ENCODE peak calls at places on chromosomes 12 and 14, in four cellular contexts. J, I, L and E are unnamed samples.

GRCh38 chr12:59595097-59595496 is 732 bp upstream of the SLC16A7 start:
- DNase-seq in I (no peak), J (no peak), L (no peak), E (no peak)

GRCh38 chr12:57899010-57899662 is 42.2 kb upstream of the ATP23 start:
- DNase-seq in L (peak), J (no peak), I (no peak), E (no peak)

GRCh38 chr12:95548056-95548538 is 3.2 kb downstream of the USP44 start:
- DNase-seq in I (no peak), J (no peak), L (no peak), E (no peak)

GRCh38 chr12:58529897-58530296 is 390.4 kb downstream of the LRIG3 start:
- DNase-seq in J (no peak), L (peak), I (no peak), E (peak)

GRCh38 chr14:104518659-104519350 is 60.8 kb upstream of the C14orf180 start:
- DNase-seq in I (peak), L (no peak), J (no peak), E (no peak)

GRCh38 chr12:56687225-56688128 is 607 bp downstream of the PTGES3 start:
- DNase-seq in L (no peak), J (no peak), I (peak), E (peak)

GRCh38 chr12:1632702-1633101 is 3.7 kb downstream of the WNT5B start:
- DNase-seq in J (no peak), L (no peak), I (no peak), E (no peak)

GRCh38 chr12:49868449-49868848 is 25.5 kb upstream of the BCDIN3D start:
- DNase-seq in I (no peak), J (no peak), L (no peak), E (peak)

GRCh38 chr12:55684761-55685370 is 22.8 kb downstream of the ITGA7 start:
- DNase-seq in J (no peak), I (peak), L (no peak), E (no peak)

GRCh38 chr12:69196302-69197288 is 42.8 kb upstream of the CPSF6 start:
- DNase-seq in I (no peak), J (no peak), L (peak), E (no peak)

GRCh38 chr12:132597333-132598283 is 12.8 kb downstream of the LRCOL1 start:
- DNase-seq in J (no peak), L (peak), I (peak), E (no peak)

DNA sequence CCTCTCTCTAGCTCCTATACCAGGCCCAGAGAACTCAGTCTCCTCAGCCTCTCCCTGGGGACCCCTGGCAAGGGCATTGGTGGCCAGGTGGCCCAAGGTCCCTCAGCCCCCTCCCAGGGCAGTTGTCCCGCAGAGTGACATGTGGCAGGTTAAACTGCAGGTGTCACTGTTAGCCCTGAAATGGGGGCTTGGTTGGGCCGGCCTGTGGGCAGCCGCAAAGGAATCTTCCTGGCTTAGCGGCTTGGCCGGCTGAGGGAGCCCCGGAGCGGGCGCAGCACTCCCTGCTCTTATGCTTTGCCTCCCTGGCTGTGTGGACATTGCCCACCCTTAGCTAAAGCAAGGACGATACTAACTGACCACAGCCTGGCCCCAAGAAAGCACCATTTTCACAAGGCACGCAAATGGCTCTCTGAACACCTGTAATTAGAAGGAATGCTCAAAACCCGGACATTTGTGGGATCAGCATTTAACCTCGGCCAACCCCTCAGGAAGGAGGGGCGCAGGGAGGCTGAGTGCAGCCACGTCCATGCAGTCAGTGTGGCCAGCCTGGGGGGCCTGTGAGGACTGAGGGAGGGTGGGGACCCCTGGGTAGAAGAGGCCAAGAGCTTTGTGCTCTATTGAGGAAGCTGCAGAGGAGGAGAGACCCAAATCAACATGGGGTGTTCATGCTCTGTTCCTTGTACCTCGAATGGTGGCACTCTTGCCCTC is 82.2 kb downstream of the PAPOLA start:
- DNase-seq in J (no peak), I (peak), L (no peak), E (peak)
- TF ChIP-seq CTCF in J (peak), I (no peak), L (no peak), E (no peak)

GRCh38 chr12:10128687-10129086 is 1.3 kb downstream of the CLEC7A start:
- DNase-seq in J (no peak), I (no peak), L (no peak), E (no peak)

GRCh38 chr12:10132971-10133370 is 3.0 kb upstream of the CLEC7A start:
- DNase-seq in I (no peak), J (no peak), L (no peak), E (no peak)

GRCh38 chr12:10131101-10131632 is 1.2 kb upstream of the CLEC7A start:
- DNase-seq in I (no peak), J (no peak), L (no peak), E (no peak)

GRCh38 chr12:10126401-10126800 is 3.6 kb downstream of the CLEC7A start:
- DNase-seq in I (no peak), L (no peak), J (no peak), E (no peak)

GRCh38 chr12:10130042-10130441 is at the start of gene CLEC7A:
- DNase-seq in I (no peak), L (no peak), J (no peak), E (no peak)
- TF ChIP-seq POLR2A in I (no peak), L (no peak), J (no peak), E (no peak)

GRCh38 chr12:123232807-123233504 is at the start of the genes MPHOSPH9 and MTRFR:
- DNase-seq in L (peak), J (peak), I (peak), E (peak)
- TF ChIP-seq CTCF in L (no peak), J (peak), I (no peak), E (no peak)

DNA sequence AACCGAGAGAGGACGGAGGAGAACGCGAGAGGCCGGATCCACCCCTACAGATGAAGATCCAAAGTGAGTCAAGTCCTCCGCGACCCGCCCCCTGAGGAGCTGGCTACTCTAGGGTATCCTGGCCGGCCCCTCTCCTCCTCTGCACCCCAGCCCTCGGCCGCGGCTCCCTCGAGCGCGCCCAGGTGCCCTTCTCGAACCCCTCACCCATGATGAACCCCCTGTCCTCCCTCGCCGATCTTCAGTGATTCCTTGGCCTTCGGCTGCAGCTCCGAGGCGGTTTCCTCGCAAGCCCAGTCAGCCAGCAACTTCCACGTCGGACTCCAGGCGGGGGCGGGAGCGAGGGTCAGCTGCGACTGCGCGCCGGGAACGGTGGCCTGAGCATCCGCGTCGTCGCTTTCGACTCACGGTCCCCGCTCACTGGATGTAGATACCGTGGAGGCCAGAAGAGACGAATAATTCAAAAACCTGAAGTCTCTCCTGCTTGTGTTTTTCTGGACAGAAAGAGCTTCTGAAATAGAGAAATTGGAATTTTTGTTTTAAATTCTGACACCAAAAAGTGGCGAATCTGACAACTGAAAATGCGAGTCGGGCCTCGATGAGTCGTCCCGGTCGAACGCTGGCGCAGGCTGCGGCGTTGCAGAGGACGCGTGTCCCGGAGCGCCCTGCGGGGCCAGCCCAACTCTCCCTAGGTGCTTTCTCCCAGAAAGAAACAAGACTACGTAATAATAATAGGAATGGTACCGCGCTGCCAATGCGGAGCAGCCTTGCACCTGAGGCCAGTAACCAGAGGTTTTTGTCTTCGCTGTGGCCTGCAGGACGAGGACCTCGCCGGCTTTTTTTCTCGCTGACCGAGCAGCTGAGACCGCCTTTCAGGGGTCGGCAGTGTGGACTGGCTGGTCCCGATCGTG is at the start of gene ARL1:
- DNase-seq in I (peak), L (peak), J (peak), E (peak)
- TF ChIP-seq POLR2A in I (no peak), L (peak), J (no peak), E (no peak)

DNA sequence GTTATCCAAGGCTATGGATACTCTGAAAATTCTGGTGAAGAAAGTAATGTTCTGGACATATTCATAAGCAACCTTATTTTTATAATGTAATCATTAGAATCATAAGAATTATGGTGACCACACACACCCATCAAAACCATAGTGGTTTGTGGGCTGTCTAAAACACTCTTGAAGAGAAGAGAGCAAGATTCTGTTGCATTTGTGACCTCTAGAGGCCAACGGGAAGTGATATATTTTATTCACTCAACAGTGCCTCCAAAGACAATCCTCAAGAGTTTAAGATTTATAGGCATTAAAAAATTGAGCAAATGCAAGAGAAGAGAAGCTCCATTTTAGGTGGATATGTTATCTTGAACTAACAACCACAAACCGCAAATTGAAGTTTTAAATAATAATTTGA is 68.5 kb upstream of the LGR5 start:
- DNase-seq in I (no peak), L (no peak), J (no peak), E (no peak)
- TF ChIP-seq CTCF in I (no peak), L (no peak), J (no peak), E (no peak)

GRCh38 chr12:13000935-13001724 is 1.1 kb upstream of the HEBP1 start:
- DNase-seq in J (peak), L (peak), I (peak), E (peak)

GRCh38 chr12:13000616-13000934 is 510 bp upstream of the HEBP1 start:
- DNase-seq in L (no peak), J (no peak), I (no peak), E (no peak)

GRCh38 chr12:13001725-13002040 is 1.6 kb upstream of the HEBP1 start:
- DNase-seq in I (no peak), J (no peak), L (no peak), E (no peak)

GRCh38 chr12:12999276-12999958 is 648 bp downstream of the HEBP1 start:
- DNase-seq in J (no peak), L (no peak), I (no peak), E (no peak)

GRCh38 chr12:12999959-13000615 is at the start of gene HEBP1:
- DNase-seq in I (peak), J (peak), L (peak), E (peak)
- TF ChIP-seq POLR2A in I (no peak), J (peak), L (peak), E (no peak)

GRCh38 chr12:70719672-70720420 is 82.6 kb upstream of the PTPRB start:
- DNase-seq in J (no peak), L (peak), I (no peak), E (no peak)
- TF ChIP-seq CTCF in J (peak), L (peak), I (peak), E (no peak)